ENCODE peak calls at places on chromosomes 5 and 9, in five cellular contexts. One of them, this sample, is unnamed.

GRCh38 chr5:16886366-16886736 is 49.7 kb downstream of the MYO10 start:
- DNase-seq in suprapubic skin: no peak
- DNase-seq in left ventricle myocardium inferior: no peak
- DNase-seq in OCI-LY7: no peak
- DNase-seq in Panc1: no peak
- DNase-seq in this sample: no peak

GRCh38 chr5:177444106-177445051 is 2.2 kb upstream of the PRR7 start:
- DNase-seq in suprapubic skin: no peak
- DNase-seq in left ventricle myocardium inferior: no peak
- DNase-seq in OCI-LY7: peak; percentile 20
- DNase-seq in Panc1: no peak
- DNase-seq in this sample: no peak

GRCh38 chr9:22097712-22098111 is 88.6 kb upstream of the CDKN2B start:
- DNase-seq in suprapubic skin: no peak
- DNase-seq in left ventricle myocardium inferior: no peak
- DNase-seq in OCI-LY7: no peak
- DNase-seq in Panc1: no peak
- DNase-seq in this sample: no peak

GRCh38 chr5:96567188-96567587 is 95.0 kb upstream of the CAST start:
- DNase-seq in suprapubic skin: no peak
- DNase-seq in left ventricle myocardium inferior: no peak
- DNase-seq in OCI-LY7: no peak
- DNase-seq in Panc1: no peak
- DNase-seq in this sample: no peak

GRCh38 chr5:104815212-104815611 is 1252.6 kb upstream of the NUDT12 start:
- DNase-seq in suprapubic skin: no peak
- DNase-seq in left ventricle myocardium inferior: no peak
- DNase-seq in OCI-LY7: no peak
- DNase-seq in Panc1: no peak
- DNase-seq in this sample: no peak

GRCh38 chr9:4318741-4319140 is 18.9 kb upstream of the GLIS3 start:
- DNase-seq in suprapubic skin: no peak
- DNase-seq in left ventricle myocardium inferior: no peak
- DNase-seq in OCI-LY7: no peak
- DNase-seq in Panc1: no peak
- DNase-seq in this sample: no peak

GRCh38 chr5:57032151-57032551 is 80.2 kb upstream of the MIER3 start:
- DNase-seq in suprapubic skin: no peak
- DNase-seq in left ventricle myocardium inferior: no peak
- DNase-seq in OCI-LY7: peak; percentile 11
- DNase-seq in Panc1: no peak
- DNase-seq in this sample: no peak

GRCh38 chr5:120436996-120437395 is 27.1 kb upstream of the PRR16 start:
- DNase-seq in suprapubic skin: no peak
- DNase-seq in left ventricle myocardium inferior: no peak
- DNase-seq in OCI-LY7: no peak
- DNase-seq in Panc1: no peak
- DNase-seq in this sample: no peak

GRCh38 chr5:102855684-102856373 is 100.7 kb downstream of the PAM start:
- DNase-seq in suprapubic skin: no peak
- DNase-seq in left ventricle myocardium inferior: no peak
- DNase-seq in OCI-LY7: no peak
- DNase-seq in Panc1: no peak
- DNase-seq in this sample: no peak

GRCh38 chr5:77560677-77561263 is 68.7 kb upstream of the WDR41 start:
- DNase-seq in suprapubic skin: no peak
- DNase-seq in left ventricle myocardium inferior: no peak
- DNase-seq in OCI-LY7: peak; percentile 14
- DNase-seq in Panc1: peak; percentile 38
- DNase-seq in this sample: no peak

GRCh38 chr9:116365056-116365471 is 211.5 kb downstream of the PAPPA start:
- DNase-seq in suprapubic skin: no peak
- DNase-seq in left ventricle myocardium inferior: peak; percentile 47
- DNase-seq in OCI-LY7: no peak
- DNase-seq in Panc1: no peak
- DNase-seq in this sample: peak; percentile 22

GRCh38 chr9:95775191-95775590 is 100.3 kb upstream of the ERCC6L2 start:
- DNase-seq in suprapubic skin: no peak
- DNase-seq in left ventricle myocardium inferior: no peak
- DNase-seq in OCI-LY7: no peak
- DNase-seq in Panc1: no peak
- DNase-seq in this sample: no peak

GRCh38 chr9:111839387-111839786 is 44.6 kb upstream of the SHOC1 start:
- DNase-seq in suprapubic skin: no peak
- DNase-seq in left ventricle myocardium inferior: no peak
- DNase-seq in OCI-LY7: no peak
- DNase-seq in Panc1: no peak
- DNase-seq in this sample: no peak

GRCh38 chr9:89523948-89524347 is 26.0 kb upstream of the SEMA4D start:
- DNase-seq in suprapubic skin: no peak
- DNase-seq in left ventricle myocardium inferior: no peak
- DNase-seq in OCI-LY7: no peak
- DNase-seq in Panc1: no peak
- DNase-seq in this sample: no peak

GRCh38 chr5:180563994-180564393 is 27.3 kb downstream of the SCGB3A1 start:
- DNase-seq in suprapubic skin: no peak
- DNase-seq in left ventricle myocardium inferior: no peak
- DNase-seq in OCI-LY7: no peak
- DNase-seq in Panc1: no peak
- DNase-seq in this sample: no peak

GRCh38 chr5:113380299-113381014 is 54.3 kb downstream of the TSSK1B start:
- DNase-seq in suprapubic skin: no peak
- DNase-seq in left ventricle myocardium inferior: no peak
- DNase-seq in OCI-LY7: no peak
- DNase-seq in Panc1: no peak
- DNase-seq in this sample: no peak

GRCh38 chr9:101478444-101478843 is 42.9 kb upstream of the ALDOB start:
- DNase-seq in suprapubic skin: no peak
- DNase-seq in left ventricle myocardium inferior: no peak
- DNase-seq in OCI-LY7: no peak
- DNase-seq in Panc1: no peak
- DNase-seq in this sample: no peak

GRCh38 chr5:159071382-159071781 is 28.3 kb downstream of the EBF1 start:
- DNase-seq in suprapubic skin: no peak
- DNase-seq in left ventricle myocardium inferior: no peak
- DNase-seq in OCI-LY7: no peak
- DNase-seq in Panc1: no peak
- DNase-seq in this sample: no peak

GRCh38 chr9:121296213-121297127 is 28.5 kb downstream of the GSN start:
- DNase-seq in suprapubic skin: peak; percentile 60
- DNase-seq in left ventricle myocardium inferior: no peak
- DNase-seq in OCI-LY7: no peak
- DNase-seq in Panc1: no peak
- DNase-seq in this sample: no peak

GRCh38 chr9:121294181-121294743 is 26.3 kb downstream of the GSN start:
- DNase-seq in suprapubic skin: peak; percentile 80
- DNase-seq in left ventricle myocardium inferior: peak; percentile 82
- DNase-seq in OCI-LY7: no peak
- DNase-seq in Panc1: no peak
- DNase-seq in this sample: no peak

GRCh38 chr9:121295662-121296191 is 27.8 kb downstream of the GSN start:
- DNase-seq in suprapubic skin: peak; percentile 76
- DNase-seq in left ventricle myocardium inferior: no peak
- DNase-seq in OCI-LY7: no peak
- DNase-seq in Panc1: no peak
- DNase-seq in this sample: no peak

GRCh38 chr9:121292801-121293241 is 24.9 kb downstream of the GSN start:
- DNase-seq in suprapubic skin: peak; percentile 52
- DNase-seq in left ventricle myocardium inferior: no peak
- DNase-seq in OCI-LY7: no peak
- DNase-seq in Panc1: no peak
- DNase-seq in this sample: no peak

DNA sequence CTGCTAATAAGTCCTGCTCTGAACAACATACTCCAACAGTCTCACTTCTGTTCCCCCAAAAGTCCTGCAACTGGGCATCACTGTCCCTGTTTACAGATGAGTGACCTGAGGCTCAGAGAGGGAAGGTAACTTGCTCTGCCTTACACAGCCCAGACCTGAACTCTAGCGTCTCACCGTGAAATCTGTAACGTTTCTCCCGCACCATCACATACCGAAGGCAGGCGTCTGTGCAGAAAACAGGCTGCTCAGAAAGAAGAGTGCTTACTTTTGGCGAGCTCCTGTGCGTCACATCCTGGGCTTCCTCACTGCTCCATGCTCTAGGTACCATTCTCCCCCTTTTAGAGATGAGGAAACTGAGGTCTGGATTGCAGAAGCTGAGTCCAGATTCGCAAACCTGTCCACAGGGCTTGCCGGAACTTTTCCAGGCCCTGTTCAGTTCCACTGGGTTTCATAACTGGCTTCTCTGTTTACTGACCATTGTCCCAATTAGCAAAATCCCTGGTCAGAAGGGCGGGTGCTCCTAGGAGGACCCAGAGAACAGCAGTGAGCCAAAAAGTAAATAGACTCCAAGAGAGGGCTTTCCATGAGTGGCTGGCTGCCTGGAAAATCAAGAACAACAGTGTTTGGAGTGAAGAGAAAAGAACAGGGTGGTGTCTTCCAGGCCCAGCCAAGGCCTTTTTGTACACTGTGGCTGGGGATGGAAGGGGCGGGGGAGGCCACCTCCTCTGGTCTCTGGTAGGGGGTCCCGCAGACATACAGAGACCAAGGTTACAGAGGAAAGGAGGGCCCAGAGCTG is 27.1 kb downstream of the GSN start:
- DNase-seq in suprapubic skin: peak; percentile 81
- DNase-seq in left ventricle myocardium inferior: peak; percentile 68
- DNase-seq in OCI-LY7: no peak
- DNase-seq in Panc1: no peak
- DNase-seq in this sample: peak; percentile 79
- H3K4me1 ChIP-seq in suprapubic skin: peaks cover 88% of the 10 kb centered on the region
- H3K4me1 ChIP-seq in left ventricle myocardium inferior: peaks cover 94% of the 10 kb centered on the region
- H3K4me1 ChIP-seq in OCI-LY7: peaks cover 3% of the 10 kb centered on the region
- H3K4me1 ChIP-seq in Panc1: peaks cover 49% of the 10 kb centered on the region
- H3K4me1 ChIP-seq in this sample: peaks cover 83% of the 10 kb centered on the region

GRCh38 chr9:99947395-99947794 is 40.9 kb downstream of the STX17 start:
- DNase-seq in suprapubic skin: no peak
- DNase-seq in left ventricle myocardium inferior: no peak
- DNase-seq in OCI-LY7: no peak
- DNase-seq in Panc1: no peak
- DNase-seq in this sample: no peak
- TF ChIP-seq CTCF in suprapubic skin: no peak
- TF ChIP-seq CTCF in left ventricle myocardium inferior: no peak
- TF ChIP-seq CTCF in OCI-LY7: no peak
- TF ChIP-seq CTCF in Panc1: peak; percentile 37
- TF ChIP-seq CTCF in this sample: no peak

GRCh38 chr5:179345429-179346321 is at the start of gene ADAMTS2:
- DNase-seq in suprapubic skin: peak; percentile 88
- DNase-seq in left ventricle myocardium inferior: peak; percentile 73
- DNase-seq in OCI-LY7: no peak
- DNase-seq in Panc1: no peak
- DNase-seq in this sample: no peak
- H3K4me3 ChIP-seq in suprapubic skin: peak within 1 kb of the TSS; percentile 74
- H3K4me3 ChIP-seq in left ventricle myocardium inferior: peak within 1 kb of the TSS; percentile 70
- H3K4me3 ChIP-seq in OCI-LY7: no peak within 1 kb of the TSS
- H3K4me3 ChIP-seq in Panc1: peak within 1 kb of the TSS; percentile 24
- H3K4me3 ChIP-seq in this sample: peak within 1 kb of the TSS; percentile 72

GRCh38 chr5:119355244-119355635 is 579 bp upstream of the TNFAIP8 start:
- DNase-seq in suprapubic skin: no peak
- DNase-seq in left ventricle myocardium inferior: no peak
- DNase-seq in OCI-LY7: no peak
- DNase-seq in Panc1: no peak
- DNase-seq in this sample: no peak
- H3K4me1 ChIP-seq in suprapubic skin: peaks cover 53% of the 10 kb centered on the region
- H3K4me1 ChIP-seq in left ventricle myocardium inferior: peaks cover 59% of the 10 kb centered on the region
- H3K4me1 ChIP-seq in OCI-LY7: peaks cover 90% of the 10 kb centered on the region
- H3K4me1 ChIP-seq in Panc1: peaks cover 5% of the 10 kb centered on the region
- H3K4me1 ChIP-seq in this sample: peaks cover 4% of the 10 kb centered on the region

DNA sequence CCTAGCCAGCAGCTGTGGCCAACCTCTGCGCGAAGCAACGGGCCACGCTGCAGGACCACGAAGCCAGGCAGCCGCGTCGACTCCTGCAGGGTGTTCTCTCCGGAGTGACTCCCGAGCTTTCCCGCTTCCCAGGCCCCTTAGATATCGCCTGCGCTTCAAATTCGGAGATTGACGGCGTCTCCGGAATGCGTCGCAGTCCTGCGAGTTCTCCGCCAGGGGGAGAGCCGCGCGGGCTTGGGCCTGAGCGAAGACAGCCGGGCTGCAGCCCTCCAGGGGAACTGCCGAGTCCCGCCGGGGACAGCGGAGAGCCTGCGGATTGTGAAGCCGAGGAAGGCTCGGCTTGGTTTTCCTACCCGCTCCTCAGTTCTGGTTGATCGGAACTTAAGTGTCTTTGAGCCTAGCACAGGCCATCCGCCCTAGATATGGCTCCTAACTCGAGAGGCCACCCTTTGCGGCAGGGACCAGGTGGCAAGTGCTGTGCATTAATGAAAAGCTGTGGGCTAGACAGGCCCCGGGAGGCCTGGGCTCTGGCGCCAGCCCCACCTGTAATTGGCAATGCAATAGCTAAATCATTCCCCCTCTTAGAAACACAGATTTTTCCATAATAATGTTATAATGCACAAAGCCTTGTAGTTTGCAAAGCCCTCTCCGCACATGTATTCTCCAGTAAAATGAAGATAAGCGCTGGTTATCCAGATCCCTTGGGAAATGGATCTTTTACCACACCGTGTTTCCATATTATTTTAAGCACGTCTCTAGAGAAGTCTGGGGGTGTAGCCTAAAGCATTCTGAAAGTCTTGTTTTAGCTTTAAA is 863 bp upstream of the APBA1 start:
- DNase-seq in suprapubic skin: peak; percentile 91
- DNase-seq in left ventricle myocardium inferior: peak; percentile 83
- DNase-seq in OCI-LY7: peak; percentile 68
- DNase-seq in Panc1: peak; percentile 10
- DNase-seq in this sample: peak; percentile 89
- TF ChIP-seq CTCF in suprapubic skin: peak; percentile 63
- TF ChIP-seq CTCF in left ventricle myocardium inferior: peak; percentile 94
- TF ChIP-seq CTCF in OCI-LY7: peak; percentile 80
- TF ChIP-seq CTCF in Panc1: peak; percentile 84
- TF ChIP-seq CTCF in this sample: peak; percentile 66

GRCh38 chr9:121156263-121156731 is 45.4 kb downstream of the RAB14 start:
- DNase-seq in suprapubic skin: no peak
- DNase-seq in left ventricle myocardium inferior: no peak
- DNase-seq in OCI-LY7: peak; percentile 78
- DNase-seq in Panc1: no peak
- DNase-seq in this sample: no peak

GRCh38 chr9:121153642-121154041 is 48.0 kb downstream of the RAB14 start:
- DNase-seq in suprapubic skin: no peak
- DNase-seq in left ventricle myocardium inferior: no peak
- DNase-seq in OCI-LY7: no peak
- DNase-seq in Panc1: no peak
- DNase-seq in this sample: no peak

GRCh38 chr9:121157939-121158338 is 43.7 kb downstream of the RAB14 start:
- DNase-seq in suprapubic skin: no peak
- DNase-seq in left ventricle myocardium inferior: no peak
- DNase-seq in OCI-LY7: no peak
- DNase-seq in Panc1: no peak
- DNase-seq in this sample: no peak

GRCh38 chr9:121150188-121150587 is 51.5 kb downstream of the RAB14 start:
- DNase-seq in suprapubic skin: no peak
- DNase-seq in left ventricle myocardium inferior: no peak
- DNase-seq in OCI-LY7: no peak
- DNase-seq in Panc1: no peak
- DNase-seq in this sample: no peak

DNA sequence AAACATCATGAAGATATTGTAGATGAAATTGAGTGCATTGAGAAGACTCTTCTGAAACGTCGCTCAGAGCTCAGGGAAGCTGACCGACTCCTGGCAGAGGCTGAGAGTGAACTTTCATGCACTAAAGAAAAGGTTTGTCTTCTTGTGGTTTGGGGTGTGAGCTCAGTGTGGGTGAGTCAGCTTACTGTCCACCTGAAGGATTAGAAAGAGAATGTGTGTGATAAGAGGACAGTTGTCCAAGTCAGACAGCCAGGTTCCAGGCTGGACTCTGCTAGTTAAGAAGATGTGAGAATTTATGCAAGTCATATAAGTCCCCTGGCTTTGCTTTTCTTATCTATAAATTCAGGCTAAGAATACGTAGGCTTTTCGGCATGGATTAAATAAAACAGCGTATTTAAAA is 46.9 kb downstream of the RAB14 start:
- DNase-seq in suprapubic skin: no peak
- DNase-seq in left ventricle myocardium inferior: no peak
- DNase-seq in OCI-LY7: no peak
- DNase-seq in Panc1: no peak
- DNase-seq in this sample: no peak
- H3K4me3 ChIP-seq in suprapubic skin: no peak overlapping the region
- H3K4me3 ChIP-seq in left ventricle myocardium inferior: no peak overlapping the region
- H3K4me3 ChIP-seq in OCI-LY7: no peak overlapping the region
- H3K4me3 ChIP-seq in Panc1: no peak overlapping the region
- H3K4me3 ChIP-seq in this sample: no peak overlapping the region